ENCODE peak calls at places on chromosomes 3 and 15, in ten cellular contexts. E is GM03348, W is ELR, L is C1 segment of cervical spinal cord, R is AML-193, X is NCI-H524, Q is germinal center, I is astrocyte of the spinal cord, M is GM12865, C is ecto neural progenitor cell. H is an unnamed sample.

GRCh38 chr3:157856078-157856939 is 249.9 kb downstream of the SHOX2 start:
- DNase-seq in E (no peak), W (peak), L (no peak), R (no peak), X (peak), Q (no peak), I (no peak), M (no peak), C (no peak), H (no peak)

GRCh38 chr3:139774570-139775302 is 97.0 kb upstream of the NMNAT3 start:
- DNase-seq in E (no peak), W (no peak), L (no peak), R (no peak), X (peak), Q (no peak), I (peak), M (no peak), C (peak), H (peak)

GRCh38 chr15:65211157-65211982 is at the start of gene CILP:
- DNase-seq in E (peak), W (no peak), L (no peak), R (no peak), X (peak), Q (no peak), I (peak), M (no peak), C (no peak), H (peak)

GRCh38 chr3:155342344-155342743 is 48.9 kb upstream of the STRIT1 start:
- DNase-seq in E (no peak), W (no peak), L (no peak), R (no peak), X (no peak), Q (no peak), I (no peak), M (no peak), C (no peak), H (no peak)

GRCh38 chr3:69871256-69871655 is 128.3 kb upstream of the SAMMSON start:
- DNase-seq in E (no peak), W (no peak), L (no peak), R (no peak), X (no peak), Q (no peak), I (no peak), M (no peak), C (no peak), H (no peak)

GRCh38 chr15:62941719-62942118 is 100.8 kb upstream of the TPM1 start:
- DNase-seq in E (no peak), W (peak), L (no peak), R (no peak), X (no peak), Q (no peak), I (peak), M (no peak), C (no peak), H (no peak)

GRCh38 chr3:25468866-25469319 is 40.8 kb downstream of the RARB start:
- DNase-seq in E (peak), W (no peak), L (peak), R (no peak), X (no peak), Q (no peak), I (peak), M (no peak), C (no peak), H (peak)

GRCh38 chr3:195066441-195066841 is 204.5 kb downstream of the XXYLT1 start:
- DNase-seq in E (no peak), W (no peak), L (no peak), R (no peak), X (no peak), Q (no peak), I (no peak), M (no peak), C (no peak), H (no peak)